ENCODE peak calls at places on chromosome 11, in four cellular contexts. S, Z, G and F are unnamed samples.

GRCh38 chr11:122258446-122258994 is 142.5 kb upstream of the BLID start:
- DNase-seq in S (no peak), Z (no peak), G (no peak), F (no peak)

GRCh38 chr11:19602406-19602805 is 110.2 kb upstream of the NAV2 start:
- DNase-seq in S (no peak), Z (no peak), G (no peak), F (no peak)

GRCh38 chr11:9137293-9138132 is 46.1 kb upstream of the SCUBE2 start:
- DNase-seq in S (peak; percentile 70), Z (peak; percentile 52), G (peak; percentile 74), F (peak; percentile 71)

GRCh38 chr11:65593518-65594414 is 1.8 kb downstream of the KCNK7 start:
- DNase-seq in S (no peak), Z (peak; percentile 56), G (no peak), F (peak; percentile 29)

GRCh38 chr11:86210898-86211297 is 33.7 kb upstream of the EED start:
- DNase-seq in S (no peak), Z (no peak), G (no peak), F (no peak)

GRCh38 chr11:78605296-78605695 is 30.6 kb upstream of the NARS2 start:
- DNase-seq in S (no peak), Z (no peak), G (no peak), F (no peak)

GRCh38 chr11:12680246-12680939 is 6.2 kb downstream of the TEAD1 start:
- DNase-seq in S (peak; percentile 82), Z (peak; percentile 73), G (peak; percentile 92), F (peak; percentile 75)

GRCh38 chr11:116731097-116731761 is 41.6 kb downstream of the BUD13 start:
- DNase-seq in S (no peak), Z (peak; percentile 36), G (no peak), F (peak; percentile 17)

GRCh38 chr11:1547467-1548098 is 24.5 kb downstream of the DUSP8 start:
- DNase-seq in S (no peak), Z (no peak), G (no peak), F (no peak)

GRCh38 chr11:33376331-33377099 is 119.3 kb downstream of the HIPK3 start:
- DNase-seq in S (no peak), Z (no peak), G (no peak), F (peak; percentile 30)

GRCh38 chr11:117097567-117098268 is 510 bp downstream of the SIK3 start:
- DNase-seq in S (peak; percentile 44), Z (no peak), G (no peak), F (peak; percentile 19)